ENCODE peak calls at places on chromosome 16, in five cellular contexts. Y is HuH-7.5, F is kidney glomerular epithelial cell, Q is hepatic stellate cell, L is prostate gland. X is an unnamed sample.

GRCh38 chr16:84155226-84155625 is 10.1 kb downstream of the DNAAF1 start:
- DNase-seq in F (no peak), Y (no peak), Q (no peak), L (no peak), X (no peak)

GRCh38 chr16:56930516-56931252 is 1.3 kb upstream of the HERPUD1 start:
- DNase-seq in F (no peak), Y (no peak), Q (no peak), L (no peak), X (no peak)

GRCh38 chr16:27239026-27239425 is 29.5 kb downstream of the NSMCE1 start:
- DNase-seq in L (no peak), Y (no peak), F (no peak), Q (no peak), X (no peak)

GRCh38 chr16:67995423-67995822 is 3.9 kb downstream of the DPEP2 start:
- DNase-seq in L (no peak), Y (no peak), F (no peak), Q (no peak), X (no peak)

GRCh38 chr16:14497245-14498082 is 132.6 kb downstream of the PARN start:
- DNase-seq in L (no peak), Q (no peak), Y (no peak), F (no peak), X (no peak)

GRCh38 chr16:66474750-66475199 is 47.7 kb downstream of the BEAN1 start:
- DNase-seq in Y (no peak), F (no peak), Q (no peak), L (no peak), X (no peak)

GRCh38 chr16:21619765-21620462 is 20.5 kb downstream of the METTL9 start:
- DNase-seq in L (no peak), Q (no peak), F (no peak), Y (no peak), X (no peak)

GRCh38 chr16:35909351-35909954 is 2450.0 kb downstream of the TP53TG3F start:
- DNase-seq in Y (no peak), F (no peak), L (no peak), Q (no peak), X (no peak)

GRCh38 chr16:78210305-78210704 is 110.9 kb downstream of the WWOX start:
- DNase-seq in F (peak; percentile 28), Y (no peak), Q (no peak), L (no peak), X (peak; percentile 13)

GRCh38 chr16:75445298-75445697 is 12.0 kb upstream of the CFDP1 start:
- DNase-seq in Q (no peak), Y (no peak), F (no peak), L (no peak), X (no peak)

GRCh38 chr16:25279491-25279890 is 21.8 kb upstream of the ZKSCAN2 start:
- DNase-seq in Q (no peak), L (no peak), F (no peak), Y (no peak), X (no peak)

GRCh38 chr16:87333581-87334331 is 16.6 kb upstream of the C16orf95 start:
- DNase-seq in Y (no peak), L (no peak), F (no peak), Q (no peak), X (no peak)

GRCh38 chr16:1784977-1785845 is 2.5 kb downstream of the NUBP2 start:
- DNase-seq in Q (no peak), Y (no peak), L (no peak), F (no peak), X (no peak)

GRCh38 chr16:71626018-71626857 is at the start of gene MARVELD3:
- DNase-seq in Y (peak; percentile 79), F (no peak), L (peak; percentile 94), Q (no peak), X (no peak)

GRCh38 chr16:89584768-89585549 is 9.4 kb downstream of the CPNE7 start:
- DNase-seq in F (no peak), Y (no peak), Q (no peak), L (no peak), X (no peak)

GRCh38 chr16:65509172-65509571 is 387.3 kb upstream of the CDH11 start:
- DNase-seq in F (no peak), L (no peak), Y (no peak), Q (no peak), X (no peak)

GRCh38 chr16:272633-273546 is 2.9 kb downstream of the RGS11 start:
- DNase-seq in F (no peak), Q (no peak), L (no peak), Y (no peak), X (no peak)

GRCh38 chr16:61323456-61323855 is 712.8 kb downstream of the CDH8 start:
- DNase-seq in Y (no peak), Q (no peak), L (no peak), F (no peak), X (no peak)

GRCh38 chr16:68013440-68013839 is 2.3 kb downstream of the DPEP2NB start:
- DNase-seq in Y (no peak), L (no peak), F (no peak), Q (no peak), X (no peak)

X was measured in H4.